ENCODE peak calls at places on chromosomes 2 and 18, in eight cellular contexts. One of them, this sample, is unnamed.

GRCh38 chr2:237159006-237159897 is 73.6 kb downstream of the COPS8 start:
- DNase-seq in fibroblast of lung: no peak
- DNase-seq in NT2/D1: no peak
- DNase-seq in NB4: peak; percentile 29
- DNase-seq in coronary artery: no peak
- DNase-seq in cardiac muscle cell: no peak
- DNase-seq in GM06990: no peak
- DNase-seq in iPS DF 6.9: no peak
- DNase-seq in this sample: no peak

GRCh38 chr2:121722479-121722878 is 14.2 kb downstream of the NIFK start:
- DNase-seq in fibroblast of lung: peak; percentile 67
- DNase-seq in NT2/D1: no peak
- DNase-seq in NB4: peak; percentile 50
- DNase-seq in coronary artery: no peak
- DNase-seq in cardiac muscle cell: peak; percentile 19
- DNase-seq in GM06990: no peak
- DNase-seq in iPS DF 6.9: no peak
- DNase-seq in this sample: no peak

GRCh38 chr2:197498937-197499593 is 575 bp downstream of the HSPD1 start:
- DNase-seq in fibroblast of lung: peak; percentile 52
- DNase-seq in NT2/D1: no peak
- DNase-seq in NB4: peak; percentile 73
- DNase-seq in coronary artery: peak; percentile 84
- DNase-seq in cardiac muscle cell: peak; percentile 66
- DNase-seq in GM06990: peak; percentile 74
- DNase-seq in iPS DF 6.9: no peak
- DNase-seq in this sample: peak; percentile 61

GRCh38 chr2:96267159-96267971 is 1.3 kb downstream of the CIAO1 start:
- DNase-seq in fibroblast of lung: peak; percentile 30
- DNase-seq in NT2/D1: peak; percentile 44
- DNase-seq in NB4: peak; percentile 83
- DNase-seq in coronary artery: no peak
- DNase-seq in cardiac muscle cell: peak; percentile 28
- DNase-seq in GM06990: no peak
- DNase-seq in iPS DF 6.9: no peak
- DNase-seq in this sample: peak; percentile 71

GRCh38 chr2:10266133-10266620 is 36.5 kb upstream of the HPCAL1 start:
- DNase-seq in fibroblast of lung: peak; percentile 46
- DNase-seq in NT2/D1: no peak
- DNase-seq in NB4: no peak
- DNase-seq in coronary artery: no peak
- DNase-seq in cardiac muscle cell: peak; percentile 8
- DNase-seq in GM06990: no peak
- DNase-seq in iPS DF 6.9: no peak
- DNase-seq in this sample: no peak

GRCh38 chr2:109602617-109603188 is 11.1 kb downstream of the SEPTIN10 start:
- DNase-seq in fibroblast of lung: no peak
- DNase-seq in NT2/D1: no peak
- DNase-seq in NB4: no peak
- DNase-seq in coronary artery: no peak
- DNase-seq in cardiac muscle cell: no peak
- DNase-seq in GM06990: no peak
- DNase-seq in iPS DF 6.9: no peak
- DNase-seq in this sample: peak; percentile 47

GRCh38 chr18:46226461-46226860 is 122.3 kb downstream of the HAUS1 start:
- DNase-seq in fibroblast of lung: no peak
- DNase-seq in NT2/D1: no peak
- DNase-seq in NB4: no peak
- DNase-seq in coronary artery: no peak
- DNase-seq in cardiac muscle cell: peak; percentile 71
- DNase-seq in GM06990: no peak
- DNase-seq in iPS DF 6.9: no peak
- DNase-seq in this sample: no peak

GRCh38 chr18:40670991-40671390 is 1284.0 kb upstream of the PIK3C3 start:
- DNase-seq in fibroblast of lung: no peak
- DNase-seq in NT2/D1: no peak
- DNase-seq in NB4: no peak
- DNase-seq in coronary artery: no peak
- DNase-seq in cardiac muscle cell: no peak
- DNase-seq in GM06990: no peak
- DNase-seq in iPS DF 6.9: no peak
- DNase-seq in this sample: no peak

GRCh38 chr2:47274054-47274779 is 119.1 kb upstream of the STPG4 start:
- DNase-seq in fibroblast of lung: peak; percentile 83
- DNase-seq in NT2/D1: no peak
- DNase-seq in NB4: no peak
- DNase-seq in coronary artery: no peak
- DNase-seq in cardiac muscle cell: peak; percentile 56
- DNase-seq in GM06990: no peak
- DNase-seq in iPS DF 6.9: no peak
- DNase-seq in this sample: no peak

GRCh38 chr2:178731300-178731699 is 75.9 kb downstream of the TTN start:
- DNase-seq in fibroblast of lung: no peak
- DNase-seq in NT2/D1: no peak
- DNase-seq in NB4: no peak
- DNase-seq in coronary artery: no peak
- DNase-seq in cardiac muscle cell: no peak
- DNase-seq in GM06990: no peak
- DNase-seq in iPS DF 6.9: no peak
- DNase-seq in this sample: no peak

GRCh38 chr2:64262068-64262467 is 117.8 kb upstream of the PELI1 start:
- DNase-seq in fibroblast of lung: peak; percentile 23
- DNase-seq in NT2/D1: no peak
- DNase-seq in NB4: no peak
- DNase-seq in coronary artery: no peak
- DNase-seq in cardiac muscle cell: no peak
- DNase-seq in GM06990: no peak
- DNase-seq in iPS DF 6.9: no peak
- DNase-seq in this sample: no peak

GRCh38 chr2:173669271-173669853 is 295.8 kb downstream of the SP3 start:
- DNase-seq in fibroblast of lung: no peak
- DNase-seq in NT2/D1: no peak
- DNase-seq in NB4: no peak
- DNase-seq in coronary artery: no peak
- DNase-seq in cardiac muscle cell: peak; percentile 7
- DNase-seq in GM06990: no peak
- DNase-seq in iPS DF 6.9: no peak
- DNase-seq in this sample: no peak

GRCh38 chr2:104577143-104577542 is 276.8 kb upstream of the POU3F3 start:
- DNase-seq in fibroblast of lung: no peak
- DNase-seq in NT2/D1: no peak
- DNase-seq in NB4: no peak
- DNase-seq in coronary artery: no peak
- DNase-seq in cardiac muscle cell: no peak
- DNase-seq in GM06990: no peak
- DNase-seq in iPS DF 6.9: no peak
- DNase-seq in this sample: no peak

GRCh38 chr2:202149155-202149762 is 76.2 kb downstream of the KIAA2012 start:
- DNase-seq in fibroblast of lung: no peak
- DNase-seq in NT2/D1: peak; percentile 71
- DNase-seq in NB4: no peak
- DNase-seq in coronary artery: no peak
- DNase-seq in cardiac muscle cell: peak; percentile 92
- DNase-seq in GM06990: no peak
- DNase-seq in iPS DF 6.9: no peak
- DNase-seq in this sample: no peak

GRCh38 chr2:196967126-196967525 is 40.6 kb upstream of the PGAP1 start:
- DNase-seq in fibroblast of lung: peak; percentile 73
- DNase-seq in NT2/D1: no peak
- DNase-seq in NB4: no peak
- DNase-seq in coronary artery: no peak
- DNase-seq in cardiac muscle cell: peak; percentile 86
- DNase-seq in GM06990: no peak
- DNase-seq in iPS DF 6.9: peak; percentile 20
- DNase-seq in this sample: peak; percentile 71

GRCh38 chr2:17084882-17085281 is 419.2 kb upstream of the CYRIA start:
- DNase-seq in fibroblast of lung: no peak
- DNase-seq in NT2/D1: no peak
- DNase-seq in NB4: no peak
- DNase-seq in coronary artery: no peak
- DNase-seq in cardiac muscle cell: no peak
- DNase-seq in GM06990: no peak
- DNase-seq in iPS DF 6.9: no peak
- DNase-seq in this sample: no peak

GRCh38 chr2:109128048-109128465 is 948 bp upstream of the SH3RF3 start:
- DNase-seq in fibroblast of lung: peak; percentile 92
- DNase-seq in NT2/D1: peak; percentile 82
- DNase-seq in NB4: peak; percentile 93
- DNase-seq in coronary artery: peak; percentile 89
- DNase-seq in cardiac muscle cell: peak; percentile 95
- DNase-seq in GM06990: peak; percentile 58
- DNase-seq in iPS DF 6.9: no peak
- DNase-seq in this sample: peak; percentile 87

GRCh38 chr2:182240862-182241371 is 185.9 kb downstream of the PDE1A start:
- DNase-seq in fibroblast of lung: peak; percentile 43
- DNase-seq in NT2/D1: no peak
- DNase-seq in NB4: peak; percentile 44
- DNase-seq in coronary artery: no peak
- DNase-seq in cardiac muscle cell: peak; percentile 55
- DNase-seq in GM06990: peak; percentile 51
- DNase-seq in iPS DF 6.9: no peak
- DNase-seq in this sample: peak; percentile 42

GRCh38 chr2:236748801-236749200 is 179.2 kb downstream of the ACKR3 start:
- DNase-seq in fibroblast of lung: no peak
- DNase-seq in NT2/D1: no peak
- DNase-seq in NB4: peak; percentile 53
- DNase-seq in coronary artery: no peak
- DNase-seq in cardiac muscle cell: peak; percentile 24
- DNase-seq in GM06990: no peak
- DNase-seq in iPS DF 6.9: no peak
- DNase-seq in this sample: no peak

GRCh38 chr2:48607307-48608014 is 10.2 kb upstream of the GTF2A1L start:
- DNase-seq in fibroblast of lung: peak; percentile 35
- DNase-seq in NT2/D1: no peak
- DNase-seq in NB4: no peak
- DNase-seq in coronary artery: no peak
- DNase-seq in cardiac muscle cell: peak; percentile 64
- DNase-seq in GM06990: no peak
- DNase-seq in iPS DF 6.9: no peak
- DNase-seq in this sample: no peak

DNA sequence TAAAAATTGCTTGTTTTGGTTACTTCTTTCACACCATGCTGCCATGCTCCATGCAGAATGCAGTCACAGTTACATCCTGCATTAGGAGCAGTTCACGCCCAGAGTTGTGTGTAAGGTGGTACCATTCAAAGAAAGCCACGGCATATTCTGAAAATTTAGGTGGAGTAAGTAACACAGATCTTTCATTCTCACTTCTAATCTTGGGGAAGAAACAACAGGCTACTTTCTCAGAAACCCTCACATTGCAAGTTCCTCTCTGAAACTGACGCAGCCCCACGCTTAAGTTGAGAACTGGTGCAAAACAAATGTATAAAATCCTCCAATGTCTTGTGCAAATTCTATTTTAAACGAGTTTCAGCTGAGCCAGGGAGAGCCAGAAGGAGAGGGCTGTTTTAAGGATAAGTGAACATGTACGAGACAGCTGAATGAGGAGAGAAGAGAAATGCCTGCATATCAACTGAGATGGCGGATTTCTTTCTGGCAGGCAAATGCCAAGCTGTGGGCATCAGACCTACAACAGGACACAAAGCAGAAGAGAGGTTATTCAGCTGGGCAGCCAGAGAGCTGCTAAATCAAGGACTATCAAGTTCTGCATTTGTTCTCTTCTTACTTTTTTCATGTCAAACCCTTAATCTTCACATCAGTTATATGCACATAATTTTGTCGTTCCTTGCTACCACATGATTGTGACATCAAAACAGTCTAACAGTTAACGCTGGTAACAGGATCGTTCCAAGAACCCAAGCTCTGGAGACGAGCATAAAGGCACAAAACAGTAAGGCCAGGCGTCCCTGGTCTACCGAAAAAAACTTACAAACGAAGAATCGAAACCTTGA is 6.4 kb downstream of the ARL4C start:
- DNase-seq in fibroblast of lung: no peak
- DNase-seq in NT2/D1: no peak
- DNase-seq in NB4: no peak
- DNase-seq in coronary artery: no peak
- DNase-seq in cardiac muscle cell: no peak
- DNase-seq in GM06990: no peak
- DNase-seq in iPS DF 6.9: no peak
- DNase-seq in this sample: no peak
- H3K4me3 ChIP-seq in fibroblast of lung: no peak overlapping the region
- H3K4me3 ChIP-seq in NT2/D1: no peak overlapping the region
- H3K4me3 ChIP-seq in NB4: no peak overlapping the region
- H3K4me3 ChIP-seq in coronary artery: no peak overlapping the region
- H3K4me3 ChIP-seq in cardiac muscle cell: no peak overlapping the region
- H3K4me3 ChIP-seq in GM06990: no peak overlapping the region
- H3K4me3 ChIP-seq in iPS DF 6.9: no peak overlapping the region
- H3K4me3 ChIP-seq in this sample: no peak overlapping the region

GRCh38 chr2:11498126-11498473 is 32.1 kb upstream of the E2F6 start:
- DNase-seq in fibroblast of lung: no peak
- DNase-seq in NT2/D1: no peak
- DNase-seq in NB4: no peak
- DNase-seq in coronary artery: no peak
- DNase-seq in cardiac muscle cell: no peak
- DNase-seq in GM06990: no peak
- DNase-seq in iPS DF 6.9: no peak
- DNase-seq in this sample: no peak
- H3K4me3 ChIP-seq in fibroblast of lung: no peak overlapping the region
- H3K4me3 ChIP-seq in NT2/D1: no peak overlapping the region
- H3K4me3 ChIP-seq in NB4: no peak overlapping the region
- H3K4me3 ChIP-seq in coronary artery: no peak overlapping the region
- H3K4me3 ChIP-seq in cardiac muscle cell: no peak overlapping the region
- H3K4me3 ChIP-seq in GM06990: no peak overlapping the region
- H3K4me3 ChIP-seq in iPS DF 6.9: no peak overlapping the region
- H3K4me3 ChIP-seq in this sample: no peak overlapping the region

DNA sequence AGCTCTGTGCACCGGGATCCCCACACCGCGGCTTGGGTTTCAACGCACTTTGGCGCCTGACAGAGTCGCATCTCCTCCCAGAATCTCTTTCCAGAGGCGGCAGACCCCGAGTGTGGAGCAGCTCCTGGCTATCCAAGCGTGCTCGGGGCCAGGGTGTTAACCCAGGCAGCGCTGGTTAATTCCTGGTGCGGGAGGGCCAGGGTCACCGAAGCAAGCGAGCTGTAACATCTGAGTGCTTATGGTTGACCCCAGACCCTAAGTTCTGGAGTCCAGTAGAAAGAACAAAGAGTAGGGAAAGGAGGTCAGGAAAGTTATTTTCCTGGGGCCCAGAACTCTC is 566 bp upstream of the OSR1 start:
- DNase-seq in fibroblast of lung: no peak
- DNase-seq in NT2/D1: no peak
- DNase-seq in NB4: no peak
- DNase-seq in coronary artery: no peak
- DNase-seq in cardiac muscle cell: no peak
- DNase-seq in GM06990: no peak
- DNase-seq in iPS DF 6.9: no peak
- DNase-seq in this sample: no peak
- H3K4me3 ChIP-seq in fibroblast of lung: peak overlapping the region; percentile 16
- H3K4me3 ChIP-seq in NT2/D1: peak overlapping the region; percentile 26
- H3K4me3 ChIP-seq in NB4: no peak overlapping the region
- H3K4me3 ChIP-seq in coronary artery: peak overlapping the region; percentile 80
- H3K4me3 ChIP-seq in cardiac muscle cell: peak overlapping the region; percentile 78
- H3K4me3 ChIP-seq in GM06990: no peak overlapping the region
- H3K4me3 ChIP-seq in iPS DF 6.9: peak overlapping the region; percentile 39
- H3K4me3 ChIP-seq in this sample: peak overlapping the region; percentile 61

DNA sequence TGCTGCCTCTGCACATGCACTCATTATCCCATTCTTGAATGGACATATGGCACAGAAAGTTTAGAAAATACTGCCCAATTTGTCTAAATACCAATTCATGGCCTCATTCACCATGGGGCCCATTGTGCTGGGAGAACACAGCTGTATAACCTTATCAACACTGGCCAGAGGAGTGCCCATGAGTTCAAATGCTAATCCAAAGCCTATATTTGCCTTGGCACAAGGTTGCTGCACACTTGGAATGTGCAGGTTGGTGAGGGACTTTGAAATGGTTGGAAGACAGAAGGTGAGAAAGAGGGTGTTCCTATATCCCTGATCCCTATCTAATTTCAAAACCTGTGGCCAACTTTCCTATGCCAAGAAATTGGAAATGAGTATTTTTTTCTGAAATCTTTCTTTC is 693.9 kb upstream of the ID2 start:
- DNase-seq in fibroblast of lung: no peak
- DNase-seq in NT2/D1: no peak
- DNase-seq in NB4: no peak
- DNase-seq in coronary artery: no peak
- DNase-seq in cardiac muscle cell: no peak
- DNase-seq in GM06990: no peak
- DNase-seq in iPS DF 6.9: no peak
- DNase-seq in this sample: no peak
- H3K4me3 ChIP-seq in fibroblast of lung: no peak overlapping the region
- H3K4me3 ChIP-seq in NT2/D1: no peak overlapping the region
- H3K4me3 ChIP-seq in NB4: no peak overlapping the region
- H3K4me3 ChIP-seq in coronary artery: no peak overlapping the region
- H3K4me3 ChIP-seq in cardiac muscle cell: no peak overlapping the region
- H3K4me3 ChIP-seq in GM06990: no peak overlapping the region
- H3K4me3 ChIP-seq in iPS DF 6.9: no peak overlapping the region
- H3K4me3 ChIP-seq in this sample: no peak overlapping the region

This sample was measured in HAP-1.